ENCODE peak calls at places on chromosomes 7 and 10, in four cellular contexts. B is mammary epithelial cell, V is neural progenitor cell, C is GM12878. G is an unnamed sample.

GRCh38 chr10:98231417-98231816 is 36.6 kb downstream of the LOXL4 start:
- DNase-seq in B (no peak), V (no peak), C (no peak), G (no peak)

GRCh38 chr7:391961-392524 is 102.1 kb downstream of the FOXL3 start:
- DNase-seq in B (no peak), V (no peak), C (no peak), G (no peak)

GRCh38 chr10:122234416-122234815 is 36.7 kb upstream of the BTBD16 start:
- DNase-seq in B (no peak), V (peak), C (no peak), G (no peak)

GRCh38 chr10:11896549-11897200 is 73.5 kb downstream of the PROSER2 start:
- DNase-seq in B (no peak), V (no peak), C (no peak), G (no peak)

GRCh38 chr7:47584128-47584865 is 2.4 kb upstream of the TNS3 start:
- DNase-seq in B (no peak), V (no peak), C (no peak), G (no peak)

GRCh38 chr10:124315599-124316270 is 103.0 kb downstream of the OAT start:
- DNase-seq in B (no peak), V (no peak), C (no peak), G (no peak)

GRCh38 chr7:152142976-152143665 is 117.6 kb downstream of the GALNT11 start:
- DNase-seq in B (no peak), V (no peak), C (no peak), G (no peak)

GRCh38 chr7:84139986-84140729 is 54.4 kb downstream of the SEMA3A start:
- DNase-seq in B (no peak), V (no peak), C (no peak), G (no peak)

GRCh38 chr10:91389636-91390512 is 20.3 kb upstream of the HECTD2 start:
- DNase-seq in B (peak), V (peak), C (no peak), G (peak)

GRCh38 chr10:26839966-26840627 is 20.7 kb downstream of the ABI1 start:
- DNase-seq in B (no peak), V (no peak), C (no peak), G (peak)
- H2AFZ ChIP-seq in B (no peak), V (no peak), C (no peak), G (no peak)

GRCh38 chr7:73605601-73606220 is 18.6 kb downstream of the MLXIPL start:
- DNase-seq in B (no peak), V (no peak), C (no peak), G (no peak)
- TF ChIP-seq EZH2 in B (no peak), V (no peak), C (no peak), G (no peak)

DNA sequence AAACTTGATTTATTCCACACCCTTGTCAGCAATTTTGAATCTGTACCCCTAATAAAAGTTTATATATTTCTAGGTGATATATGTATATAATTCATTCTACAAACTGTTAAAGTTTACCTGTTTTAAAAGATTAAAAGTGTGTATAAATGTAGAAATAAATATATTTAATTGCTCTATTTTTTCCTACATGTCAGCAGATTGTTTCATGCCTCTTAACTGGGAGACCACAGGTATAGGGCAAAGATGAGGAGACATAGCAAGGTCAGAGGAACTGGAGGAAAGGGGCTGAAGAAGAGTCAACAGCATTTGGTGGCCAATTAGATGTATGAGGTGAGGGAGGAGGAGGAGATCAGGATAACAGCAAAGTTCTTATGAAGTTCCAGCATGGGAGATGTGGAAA is 109.8 kb downstream of the GLCCI1 start:
- DNase-seq in B (no peak), V (no peak), C (no peak), G (no peak)
- TF ChIP-seq CTCF in B (no peak), V (no peak), C (no peak), G (no peak)

GRCh38 chr7:112798199-112799159 is 8.3 kb upstream of the TMEM168 start:
- DNase-seq in B (no peak), V (peak), C (no peak), G (no peak)

GRCh38 chr7:112802406-112802805 is 12.2 kb upstream of the TMEM168 start:
- DNase-seq in B (no peak), V (no peak), C (no peak), G (no peak)

GRCh38 chr7:112800486-112800885 is 10.3 kb upstream of the TMEM168 start:
- DNase-seq in B (no peak), V (no peak), C (no peak), G (no peak)

DNA sequence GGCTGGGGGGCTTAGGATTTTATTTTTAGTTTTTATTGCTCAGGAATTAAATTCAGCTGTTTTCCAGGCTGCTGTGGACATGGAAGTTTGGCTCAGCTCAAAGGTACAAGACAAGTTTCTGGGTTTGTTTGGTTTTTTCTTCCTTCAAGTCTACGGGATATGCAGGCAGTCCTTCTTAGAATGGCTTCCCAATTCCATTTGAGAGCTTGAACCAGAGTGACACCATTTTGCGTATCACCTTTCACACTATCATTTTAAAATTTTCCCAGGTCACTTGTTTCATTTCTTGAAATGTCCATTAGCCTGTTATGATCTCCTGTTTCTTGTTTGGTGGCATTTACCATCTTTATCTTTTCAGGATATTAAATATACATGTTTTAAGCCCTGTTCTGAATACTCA is 9.3 kb upstream of the TMEM168 start:
- DNase-seq in B (no peak), V (no peak), C (no peak), G (no peak)
- H2AFZ ChIP-seq in B (no peak), V (no peak), C (no peak), G (no peak)

DNA sequence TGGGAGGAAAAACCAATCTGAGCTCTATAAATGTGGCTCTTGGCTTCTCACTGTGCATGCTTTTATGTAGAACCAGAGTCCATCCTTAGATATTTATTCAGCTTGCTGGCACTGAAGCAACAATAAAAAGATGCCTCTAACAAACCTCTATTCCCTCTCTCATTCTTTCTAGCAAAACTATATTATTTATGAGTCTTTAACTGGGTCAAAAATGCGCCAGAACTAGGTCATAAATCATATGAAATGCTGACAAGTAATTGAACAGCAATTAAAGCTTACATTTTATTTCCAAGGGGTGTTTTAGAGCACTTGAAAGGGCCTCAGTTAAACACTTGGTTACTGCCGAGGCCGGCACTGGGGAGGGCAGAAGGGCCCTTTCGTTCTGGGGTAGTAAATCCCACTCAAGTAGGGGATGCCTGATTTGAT is 14.0 kb downstream of the HOXA4 start:
- DNase-seq in B (no peak), V (no peak), C (no peak), G (no peak)
- TF ChIP-seq EZH2 in B (no peak), V (no peak), C (no peak), G (no peak)

GRCh38 chr7:101922631-101923275 is 105.3 kb downstream of the CUX1 start:
- DNase-seq in B (no peak), V (no peak), C (no peak), G (no peak)
- TF ChIP-seq CTCF in B (no peak), V (no peak), C (no peak), G (no peak)

DNA sequence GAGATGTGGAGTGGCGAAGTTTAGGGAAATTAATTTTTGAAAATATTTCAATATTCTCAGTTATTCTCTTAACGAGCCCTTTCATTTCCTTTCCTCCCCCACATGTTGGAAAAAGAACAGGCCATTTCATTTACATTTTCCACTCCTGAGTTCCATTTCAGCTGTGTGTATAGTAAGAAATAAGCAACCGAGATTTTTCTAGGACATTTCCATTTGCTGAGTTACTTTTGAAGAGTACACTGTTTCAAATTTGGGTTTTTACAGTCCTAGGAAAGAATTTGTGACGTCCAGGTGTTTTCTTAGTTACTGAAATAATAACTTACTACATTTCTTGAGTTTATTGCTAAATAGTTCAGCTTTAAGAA is 1.2 kb downstream of the SEPTIN7 start:
- DNase-seq in B (no peak), V (no peak), C (no peak), G (peak)
- H2AFZ ChIP-seq in B (peak), V (no peak), C (no peak), G (no peak)